ENCODE peak calls at places on chromosomes 13 and 19, in seven cellular contexts. One of them, this sample, is unnamed.
A peak's percentile ranks its signal among the peaks of the same experiment; 100 is the strongest.

GRCh38 chr13:35979378-35979911 is 151.7 kb downstream of the DCLK1 start:
- DNase-seq in type B pancreatic cell: no peak
- DNase-seq in CD4-positive, alpha-beta T cell: no peak
- DNase-seq in HTR-8/SVneo: no peak
- DNase-seq in HT1080: peak; percentile 77
- DNase-seq in nephron progenitor cell: no peak
- DNase-seq in NCI-H2107: no peak
- DNase-seq in this sample: no peak

GRCh38 chr13:100983111-100983510 is 308.5 kb upstream of the TMTC4 start:
- DNase-seq in HT1080: no peak
- DNase-seq in nephron progenitor cell: no peak
- DNase-seq in type B pancreatic cell: no peak
- DNase-seq in NCI-H2107: no peak
- DNase-seq in HTR-8/SVneo: no peak
- DNase-seq in CD4-positive, alpha-beta T cell: no peak
- DNase-seq in this sample: no peak

GRCh38 chr13:48504606-48505369 is 28.1 kb downstream of the RCBTB2 start:
- DNase-seq in NCI-H2107: no peak
- DNase-seq in type B pancreatic cell: no peak
- DNase-seq in HTR-8/SVneo: no peak
- DNase-seq in CD4-positive, alpha-beta T cell: no peak
- DNase-seq in HT1080: no peak
- DNase-seq in nephron progenitor cell: no peak
- DNase-seq in this sample: peak; percentile 82

GRCh38 chr19:13001502-13002388 is 6.5 kb downstream of the NFIX start:
- DNase-seq in nephron progenitor cell: no peak
- DNase-seq in HTR-8/SVneo: no peak
- DNase-seq in NCI-H2107: no peak
- DNase-seq in HT1080: no peak
- DNase-seq in type B pancreatic cell: no peak
- DNase-seq in CD4-positive, alpha-beta T cell: no peak
- DNase-seq in this sample: no peak

GRCh38 chr19:7870571-7871279 is 3.5 kb downstream of the PRR36 start:
- DNase-seq in type B pancreatic cell: peak; percentile 78
- DNase-seq in nephron progenitor cell: peak; percentile 84
- DNase-seq in HT1080: peak; percentile 79
- DNase-seq in CD4-positive, alpha-beta T cell: peak; percentile 38
- DNase-seq in HTR-8/SVneo: peak; percentile 51
- DNase-seq in NCI-H2107: no peak
- DNase-seq in this sample: peak; percentile 86

GRCh38 chr13:22789027-22789593 is 391.7 kb upstream of the SGCG start:
- DNase-seq in CD4-positive, alpha-beta T cell: no peak
- DNase-seq in nephron progenitor cell: no peak
- DNase-seq in type B pancreatic cell: no peak
- DNase-seq in NCI-H2107: no peak
- DNase-seq in HTR-8/SVneo: no peak
- DNase-seq in HT1080: no peak
- DNase-seq in this sample: no peak

GRCh38 chr13:27037571-27037970 is 134.0 kb downstream of the USP12 start:
- DNase-seq in HT1080: no peak
- DNase-seq in NCI-H2107: no peak
- DNase-seq in nephron progenitor cell: no peak
- DNase-seq in CD4-positive, alpha-beta T cell: no peak
- DNase-seq in type B pancreatic cell: no peak
- DNase-seq in HTR-8/SVneo: no peak
- DNase-seq in this sample: no peak

GRCh38 chr19:28429356-28429755 is 783.6 kb downstream of the UQCRFS1 start:
- DNase-seq in CD4-positive, alpha-beta T cell: no peak
- DNase-seq in HTR-8/SVneo: no peak
- DNase-seq in type B pancreatic cell: no peak
- DNase-seq in NCI-H2107: no peak
- DNase-seq in nephron progenitor cell: no peak
- DNase-seq in HT1080: no peak
- DNase-seq in this sample: no peak

GRCh38 chr19:4575267-4575793 is 15.8 kb upstream of the SEMA6B start:
- DNase-seq in type B pancreatic cell: no peak
- DNase-seq in NCI-H2107: no peak
- DNase-seq in nephron progenitor cell: peak; percentile 80
- DNase-seq in HTR-8/SVneo: peak; percentile 92
- DNase-seq in CD4-positive, alpha-beta T cell: no peak
- DNase-seq in HT1080: peak; percentile 87
- DNase-seq in this sample: no peak